ENCODE peak calls at places on chromosomes 16 and 17, in four cellular contexts. T is aorta, W is IMR-90, L is left lung. V is an unnamed sample.
A peak's percentile ranks its signal among the peaks of the same experiment; 100 is the strongest.

GRCh38 chr17:65954148-65954449 is 237.8 kb downstream of the CEP112 start:
- DNase-seq in L (no peak), W (no peak), T (no peak), V (no peak)

GRCh38 chr16:3171855-3172593 is 16.0 kb upstream of the OR1F1 start:
- DNase-seq in L (no peak), T (no peak), W (peak; percentile 76), V (no peak)

GRCh38 chr17:64081802-64082799 is 47.8 kb downstream of the ERN1 start:
- DNase-seq in L (no peak), W (peak; percentile 82), T (no peak), V (peak; percentile 21)

GRCh38 chr16:88345943-88346560 is 36.7 kb upstream of the ZNF469 start:
- DNase-seq in L (peak; percentile 71), T (peak; percentile 72), W (no peak), V (no peak)

GRCh38 chr17:70187383-70187782 is 18.1 kb downstream of the KCNJ2 start:
- DNase-seq in W (peak; percentile 67), L (no peak), T (no peak), V (no peak)

GRCh38 chr16:82083710-82084353 is 48.8 kb downstream of the HSD17B2 start:
- DNase-seq in L (no peak), T (no peak), W (no peak), V (no peak)

GRCh38 chr16:81842564-81843242 is 63.6 kb downstream of the PLCG2 start:
- DNase-seq in L (no peak), T (no peak), W (no peak), V (no peak)

GRCh38 chr17:46776298-46777005 is 42.0 kb downstream of the WNT3 start:
- DNase-seq in L (no peak), T (peak; percentile 63), W (no peak), V (no peak)

GRCh38 chr17:43578699-43579569 is 32.8 kb upstream of the ETV4 start:
- DNase-seq in W (peak; percentile 85), L (no peak), T (peak; percentile 79), V (peak; percentile 2)

GRCh38 chr17:70086468-70086867 is 11.4 kb downstream of the KCNJ16 start:
- DNase-seq in T (no peak), W (peak; percentile 26), L (no peak), V (no peak)

GRCh38 chr16:1610841-1611653 is 825 bp downstream of the IFT140 start:
- DNase-seq in W (no peak), L (no peak), T (no peak), V (no peak)

GRCh38 chr17:73069846-73070245 is 22.6 kb downstream of the SLC39A11 start:
- DNase-seq in L (no peak), T (no peak), W (no peak), V (no peak)

GRCh38 chr17:74452027-74452840 is 14.2 kb upstream of the CD300A start:
- DNase-seq in T (no peak), L (peak; percentile 55), W (no peak), V (no peak)

GRCh38 chr17:32878211-32878610 is 1.3 kb upstream of the MYO1D start:
- DNase-seq in W (peak; percentile 32), T (peak; percentile 92), L (no peak), V (no peak)

GRCh38 chr17:29561541-29562517 is 5.0 kb downstream of the ABHD15 start:
- DNase-seq in T (no peak), L (no peak), W (no peak), V (no peak)

GRCh38 chr17:2068589-2069051 is 13.7 kb downstream of the HIC1 start:
- DNase-seq in W (peak; percentile 90), T (no peak), L (no peak), V (no peak)

GRCh38 chr16:85570735-85571562 is 42.2 kb upstream of the GSE1 start:
- DNase-seq in T (no peak), W (no peak), L (peak; percentile 91), V (peak; percentile 44)

GRCh38 chr17:35640977-35641526 is 53.9 kb downstream of the AP2B1 start:
- DNase-seq in W (peak; percentile 42), T (no peak), L (no peak), V (no peak)

GRCh38 chr17:10290046-10290445 is 82.8 kb downstream of the MYH13 start:
- DNase-seq in T (no peak), W (no peak), L (no peak), V (no peak)

GRCh38 chr16:65116818-65117430 is 4.9 kb downstream of the CDH11 start:
- DNase-seq in W (peak; percentile 41), L (no peak), T (no peak), V (no peak)

GRCh38 chr16:77674888-77675287 is 47.4 kb upstream of the NUDT7 start:
- DNase-seq in L (no peak), W (peak; percentile 80), T (no peak), V (no peak)

GRCh38 chr17:75752405-75753192 is 12.4 kb downstream of the GALK1 start:
- DNase-seq in L (no peak), W (no peak), T (peak; percentile 67), V (no peak)

GRCh38 chr17:75096082-75096625 is 8.4 kb downstream of the SLC16A5 start:
- DNase-seq in W (peak; percentile 69), L (peak; percentile 91), T (peak; percentile 80), V (no peak)

GRCh38 chr16:85675528-85675927 is 13.2 kb downstream of the GINS2 start:
- DNase-seq in T (no peak), W (peak; percentile 56), L (no peak), V (peak; percentile 20)

GRCh38 chr17:46118969-46119368 is 74.3 kb downstream of the KANSL1 start:
- DNase-seq in L (no peak), T (no peak), W (no peak), V (no peak)

GRCh38 chr17:60134396-60135159 is 15.2 kb upstream of the CA4 start:
- DNase-seq in T (peak; percentile 63), L (no peak), W (peak; percentile 67), V (no peak)

GRCh38 chr16:27378871-27379580 is 22.9 kb upstream of the IL21R start:
- DNase-seq in L (no peak), W (peak; percentile 21), T (no peak), V (no peak)

GRCh38 chr16:23682181-23682580 is 3.5 kb downstream of the PLK1 start:
- DNase-seq in W (peak; percentile 40), L (no peak), T (no peak), V (no peak)

GRCh38 chr16:5971924-5972323 is 874.3 kb upstream of the EEF2KMT start:
- DNase-seq in L (no peak), T (no peak), W (no peak), V (no peak)

GRCh38 chr17:67759355-67760171 is 41.8 kb downstream of the NOL11 start:
- DNase-seq in W (peak; percentile 50), L (no peak), T (peak; percentile 57), V (no peak)

GRCh38 chr16:12536412-12536746 is 267.3 kb downstream of the CPPED1 start:
- DNase-seq in L (no peak), T (no peak), W (no peak), V (no peak)

GRCh38 chr17:50183439-50184001 is 17.7 kb downstream of the SGCA start:
- DNase-seq in T (no peak), L (peak; percentile 69), W (peak; percentile 70), V (no peak)

GRCh38 chr17:4808378-4808767 is 1.4 kb downstream of the PLD2 start:
- DNase-seq in L (no peak), W (no peak), T (peak; percentile 86), V (no peak)

GRCh38 chr16:19017179-19017578 is 33.4 kb downstream of the TMC7 start:
- DNase-seq in T (no peak), L (no peak), W (no peak), V (no peak)

GRCh38 chr16:3256876-3257465 is 538 bp upstream of the MEFV start:
- DNase-seq in L (no peak), W (peak; percentile 24), T (no peak), V (no peak)

GRCh38 chr17:74190154-74190553 is 13.3 kb upstream of the RPL38 start:
- DNase-seq in L (no peak), W (peak; percentile 61), T (no peak), V (peak; percentile 44)

GRCh38 chr17:80751460-80752368 is 207.1 kb downstream of the RPTOR start:
- DNase-seq in L (no peak), W (peak; percentile 58), T (no peak), V (no peak)

DNA sequence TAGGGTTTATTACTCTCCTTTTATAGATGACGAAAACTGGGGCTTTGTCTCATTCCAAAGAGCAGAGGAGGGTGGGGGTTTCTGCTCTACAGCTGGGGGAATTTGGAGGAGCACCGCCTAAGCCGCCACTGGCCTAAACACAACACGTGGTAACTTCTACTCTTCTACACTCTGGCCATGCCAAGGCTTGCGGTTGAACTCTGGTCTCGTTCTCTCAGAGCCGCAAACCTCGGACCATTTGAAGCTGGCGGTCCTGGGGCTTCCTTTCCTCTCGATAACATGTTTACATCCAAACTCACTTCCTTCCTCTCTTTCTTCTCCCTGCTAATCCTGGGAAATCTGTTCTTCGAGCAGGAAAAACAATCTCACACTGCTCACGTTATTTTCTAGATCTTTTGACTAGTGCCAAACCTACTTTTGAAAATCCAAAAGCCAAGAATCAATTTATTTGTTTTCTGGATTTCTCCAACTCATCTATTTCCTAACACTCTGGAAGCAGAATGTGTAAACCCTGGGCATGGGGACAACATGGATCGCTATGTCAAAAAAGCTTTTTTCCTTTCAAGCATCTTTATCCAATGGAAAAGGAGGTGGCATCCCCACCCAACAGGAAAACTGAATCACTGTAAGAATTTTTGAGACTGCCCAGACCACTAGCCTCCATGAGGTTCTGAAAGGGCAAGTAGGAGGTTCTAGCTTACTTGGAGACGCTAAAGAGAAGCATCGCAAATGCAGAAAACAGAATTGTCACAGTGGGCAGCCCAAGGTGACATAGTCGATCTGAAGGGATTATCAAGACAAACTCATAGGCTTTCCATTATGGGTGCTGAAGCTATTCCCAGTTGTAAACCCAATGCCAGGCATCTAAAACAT is 13.6 kb upstream of the EEF2K start:
- DNase-seq in W (peak; percentile 91), L (peak; percentile 82), T (peak; percentile 91), V (peak; percentile 90)
- H3K4me1 ChIP-seq in W (peaks cover 4% of the 10 kb centered on the region), L (peaks cover 41% of the 10 kb centered on the region), T (no peaks in the 10 kb centered on the region), V (peaks cover 58% of the 10 kb centered on the region)

GRCh38 chr17:44928950-44929720 is 13.8 kb upstream of the GFAP start:
- DNase-seq in W (no peak), T (peak; percentile 48), L (no peak), V (no peak)
- H3K36me3 ChIP-seq in W (peaks cover 12% of the 10 kb centered on the region), T (no peaks in the 10 kb centered on the region), L (no peaks in the 10 kb centered on the region), V (no peaks in the 10 kb centered on the region)

GRCh38 chr17:77995146-77995852 is 36.8 kb downstream of the TNRC6C start:
- DNase-seq in L (no peak), T (no peak), W (no peak), V (no peak)
- H3K27ac ChIP-seq in L (no peak overlapping the region), T (no peak overlapping the region), W (no peak overlapping the region), V (no peak overlapping the region)

DNA sequence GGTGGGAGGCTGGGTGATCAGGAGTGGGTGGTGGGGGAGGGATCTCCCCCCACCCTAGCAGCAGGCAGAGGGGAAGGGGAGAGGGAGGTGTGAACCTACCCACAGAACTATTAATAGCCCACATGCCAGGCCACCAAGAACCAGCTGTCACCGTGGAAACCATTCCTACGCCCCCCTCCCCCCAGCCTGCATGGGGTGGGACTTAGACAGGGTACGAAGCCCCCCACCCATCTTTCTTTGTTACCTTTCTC is 7.8 kb downstream of the THRA start:
- DNase-seq in W (no peak), L (no peak), T (no peak), V (no peak)
- H3K4me1 ChIP-seq in W (peaks cover 54% of the 10 kb centered on the region), L (peaks cover 94% of the 10 kb centered on the region), T (no peaks in the 10 kb centered on the region), V (peaks cover 69% of the 10 kb centered on the region)

V was measured in CD4-positive, CD25-positive, alpha-beta regulatory T cell.